ENCODE peak calls at places on chromosomes 13 and 19, in nine cellular contexts. W, O, A, V, B, L, C, F and R are unnamed samples.

GRCh38 chr19:58117841-58118575 is 20.0 kb upstream of the ZSCAN18 start:
- DNase-seq in W (no peak), O (peak; percentile 24), A (no peak), V (no peak), B (no peak), L (no peak), C (no peak), F (peak; percentile 24), R (no peak)

GRCh38 chr13:34464011-34464410 is 478.1 kb upstream of the NBEA start:
- DNase-seq in W (no peak), O (no peak), A (no peak), V (no peak), B (no peak), L (no peak), C (no peak), F (no peak), R (no peak)

GRCh38 chr19:42176990-42177685 is 40.3 kb downstream of the DEDD2 start:
- DNase-seq in W (peak; percentile 36), O (peak; percentile 69), A (peak; percentile 81), V (peak; percentile 55), B (peak; percentile 77), L (peak; percentile 71), C (peak; percentile 76), F (peak; percentile 91), R (peak; percentile 72)

GRCh38 chr13:25632166-25632888 is 260.6 kb downstream of the ATP8A2 start:
- DNase-seq in W (no peak), O (no peak), A (no peak), V (no peak), B (no peak), L (no peak), C (no peak), F (no peak), R (no peak)

GRCh38 chr19:3983936-3984583 is 1.2 kb downstream of the EEF2 start:
- DNase-seq in W (no peak), O (peak; percentile 60), A (peak; percentile 81), V (peak; percentile 38), B (peak; percentile 28), L (no peak), C (peak; percentile 47), F (peak; percentile 32), R (peak; percentile 75)

GRCh38 chr19:31214086-31214485 is 135.2 kb downstream of the TSHZ3 start:
- DNase-seq in W (peak; percentile 49), O (peak; percentile 99), A (no peak), V (peak; percentile 38), B (peak; percentile 95), L (peak; percentile 63), C (peak; percentile 100), F (peak; percentile 27), R (peak; percentile 64)

GRCh38 chr19:12194827-12195500 is 32.1 kb downstream of the ZNF136 start:
- DNase-seq in W (peak; percentile 81), O (peak; percentile 75), A (no peak), V (peak; percentile 90), B (peak; percentile 35), L (peak; percentile 90), C (peak; percentile 6), F (peak; percentile 91), R (peak; percentile 94)

GRCh38 chr19:41321204-41321599 is 11.2 kb downstream of the CCDC97 start:
- DNase-seq in W (no peak), O (no peak), A (no peak), V (no peak), B (no peak), L (no peak), C (no peak), F (no peak), R (no peak)

GRCh38 chr13:37995052-37995451 is 125.5 kb upstream of the TRPC4 start:
- DNase-seq in W (no peak), O (peak; percentile 2), A (no peak), V (no peak), B (no peak), L (no peak), C (peak; percentile 0), F (no peak), R (no peak)

GRCh38 chr13:48626077-48626449 is 27.7 kb upstream of the CYSLTR2 start:
- DNase-seq in W (peak; percentile 47), O (peak; percentile 62), A (no peak), V (no peak), B (no peak), L (no peak), C (peak; percentile 53), F (no peak), R (no peak)

GRCh38 chr19:1449467-1450442 is at the start of gene APC2:
- DNase-seq in W (no peak), O (peak; percentile 26), A (peak; percentile 75), V (no peak), B (peak; percentile 29), L (no peak), C (peak; percentile 44), F (peak; percentile 97), R (peak; percentile 52)

GRCh38 chr19:2853015-2853606 is 11.8 kb downstream of the ZNF555 start:
- DNase-seq in W (no peak), O (peak; percentile 6), A (no peak), V (no peak), B (no peak), L (no peak), C (no peak), F (no peak), R (no peak)

GRCh38 chr19:10334340-10335148 is 1.2 kb upstream of the RAVER1 start:
- DNase-seq in W (peak; percentile 97), O (peak; percentile 95), A (peak; percentile 83), V (peak; percentile 94), B (peak; percentile 38), L (peak; percentile 97), C (peak; percentile 93), F (peak; percentile 92), R (peak; percentile 98)

GRCh38 chr13:40665061-40665753 is 1.2 kb downstream of the FOXO1 start:
- DNase-seq in W (peak; percentile 59), O (no peak), A (peak; percentile 68), V (peak; percentile 30), B (peak; percentile 55), L (peak; percentile 40), C (no peak), F (peak; percentile 57), R (peak; percentile 78)

GRCh38 chr13:113297370-113297871 is 382 bp downstream of the LAMP1 start:
- DNase-seq in W (peak; percentile 29), O (no peak), A (no peak), V (no peak), B (peak; percentile 70), L (no peak), C (no peak), F (no peak), R (peak; percentile 33)
- H3K27ac ChIP-seq in W (peak overlapping the region; percentile 79), O (peak overlapping the region; percentile 79), A (no peak overlapping the region), V (peak overlapping the region; percentile 83), B (peak overlapping the region; percentile 84), L (peak overlapping the region; percentile 85), C (peak overlapping the region; percentile 40), F (peak overlapping the region; percentile 31), R (peak overlapping the region; percentile 72)

GRCh38 chr19:14370169-14370998 is 10.9 kb upstream of the ADGRE5 start:
- DNase-seq in W (no peak), O (no peak), A (peak; percentile 69), V (no peak), B (peak; percentile 77), L (no peak), C (no peak), F (no peak), R (no peak)
- H3K4me1 ChIP-seq in W (peaks cover 9% of the 10 kb centered on the region), O (peaks cover 4% of the 10 kb centered on the region), A (peaks cover 67% of the 10 kb centered on the region), V (peaks cover under 1% of the 10 kb centered on the region), B (peaks cover 85% of the 10 kb centered on the region), L (peaks cover 31% of the 10 kb centered on the region), C (peaks cover 6% of the 10 kb centered on the region), F (no peaks in the 10 kb centered on the region), R (peaks cover 2% of the 10 kb centered on the region)

GRCh38 chr13:31997641-31998040 is 33.9 kb upstream of the FRY start:
- DNase-seq in W (no peak), O (no peak), A (no peak), V (no peak), B (no peak), L (no peak), C (no peak), F (no peak), R (no peak)
- H3K4me3 ChIP-seq in W (no peak overlapping the region), O (no peak overlapping the region), A (no peak overlapping the region), V (no peak overlapping the region), B (no peak overlapping the region), L (no peak overlapping the region), C (no peak overlapping the region), F (no peak overlapping the region), R (no peak overlapping the region)

GRCh38 chr19:5913739-5914357 is at the start of gene CAPS:
- DNase-seq in W (no peak), O (peak; percentile 69), A (no peak), V (peak; percentile 81), B (no peak), L (peak; percentile 91), C (peak; percentile 23), F (no peak), R (peak; percentile 79)

GRCh38 chr19:5908773-5909442 is 4.2 kb downstream of the VMAC start:
- DNase-seq in W (no peak), O (no peak), A (no peak), V (no peak), B (no peak), L (no peak), C (no peak), F (no peak), R (peak; percentile 55)

GRCh38 chr19:5914358-5914774 is 312 bp downstream of the CAPS start:
- DNase-seq in W (no peak), O (no peak), A (no peak), V (no peak), B (no peak), L (peak; percentile 27), C (no peak), F (no peak), R (no peak)

GRCh38 chr19:5907216-5907615 is 2.5 kb downstream of the VMAC start:
- DNase-seq in W (no peak), O (no peak), A (no peak), V (no peak), B (no peak), L (no peak), C (no peak), F (no peak), R (no peak)

GRCh38 chr19:5910638-5910907 is 3.5 kb upstream of the CAPS start:
- DNase-seq in W (no peak), O (no peak), A (no peak), V (no peak), B (no peak), L (no peak), C (no peak), F (no peak), R (no peak)
- H3K27ac ChIP-seq in W (no peak overlapping the region), O (no peak overlapping the region), A (no peak overlapping the region), V (peak overlapping the region; percentile 61), B (no peak overlapping the region), L (peak overlapping the region; percentile 31), C (no peak overlapping the region), F (no peak overlapping the region), R (no peak overlapping the region)